ENCODE peak calls at places on chromosomes 16 and 17, in eight cellular contexts. One of them, this sample, is unnamed.

GRCh38 chr17:32010114-32010513 is 2.9 kb downstream of the LRRC37B start:
- DNase-seq in SK-N-SH: no peak
- DNase-seq in left kidney: no peak
- DNase-seq in prostate gland: no peak
- DNase-seq in anterior cingulate cortex: no peak
- DNase-seq in activated T-cell treated with anti-CD3 and anti-CD28 coated beads, Interleukin-2, amount 50 U/mL, for 72 hours: no peak
- DNase-seq in NCI-H1105: no peak
- DNase-seq in H1: no peak
- DNase-seq in this sample: no peak

GRCh38 chr17:49951362-49952080 is 17.5 kb upstream of the DLX4 start:
- DNase-seq in anterior cingulate cortex: no peak
- DNase-seq in left kidney: peak
- DNase-seq in H1: no peak
- DNase-seq in activated T-cell treated with anti-CD3 and anti-CD28 coated beads, Interleukin-2, amount 50 U/mL, for 72 hours: no peak
- DNase-seq in NCI-H1105: no peak
- DNase-seq in SK-N-SH: peak
- DNase-seq in prostate gland: no peak
- DNase-seq in this sample: no peak

GRCh38 chr16:60077791-60078280 is 1343.7 kb upstream of the GOT2 start:
- DNase-seq in left kidney: no peak
- DNase-seq in H1: no peak
- DNase-seq in anterior cingulate cortex: no peak
- DNase-seq in prostate gland: no peak
- DNase-seq in SK-N-SH: no peak
- DNase-seq in NCI-H1105: no peak
- DNase-seq in activated T-cell treated with anti-CD3 and anti-CD28 coated beads, Interleukin-2, amount 50 U/mL, for 72 hours: no peak
- DNase-seq in this sample: no peak

GRCh38 chr16:23274968-23275367 is 27.1 kb upstream of the SCNN1B start:
- DNase-seq in NCI-H1105: no peak
- DNase-seq in left kidney: no peak
- DNase-seq in H1: no peak
- DNase-seq in SK-N-SH: no peak
- DNase-seq in anterior cingulate cortex: no peak
- DNase-seq in activated T-cell treated with anti-CD3 and anti-CD28 coated beads, Interleukin-2, amount 50 U/mL, for 72 hours: no peak
- DNase-seq in prostate gland: no peak
- DNase-seq in this sample: no peak

GRCh38 chr17:8091033-8091687 is 3.6 kb upstream of the ALOX12B start:
- DNase-seq in NCI-H1105: no peak
- DNase-seq in anterior cingulate cortex: no peak
- DNase-seq in left kidney: no peak
- DNase-seq in SK-N-SH: no peak
- DNase-seq in H1: no peak
- DNase-seq in prostate gland: no peak
- DNase-seq in activated T-cell treated with anti-CD3 and anti-CD28 coated beads, Interleukin-2, amount 50 U/mL, for 72 hours: no peak
- DNase-seq in this sample: no peak

GRCh38 chr17:7932483-7932891 is 481 bp downstream of the CNTROB start:
- DNase-seq in SK-N-SH: peak
- DNase-seq in activated T-cell treated with anti-CD3 and anti-CD28 coated beads, Interleukin-2, amount 50 U/mL, for 72 hours: peak
- DNase-seq in prostate gland: no peak
- DNase-seq in left kidney: peak
- DNase-seq in H1: no peak
- DNase-seq in NCI-H1105: peak
- DNase-seq in anterior cingulate cortex: no peak
- DNase-seq in this sample: no peak

GRCh38 chr17:41836550-41837196 is 641 bp upstream of the NT5C3B start:
- DNase-seq in activated T-cell treated with anti-CD3 and anti-CD28 coated beads, Interleukin-2, amount 50 U/mL, for 72 hours: no peak
- DNase-seq in anterior cingulate cortex: no peak
- DNase-seq in SK-N-SH: no peak
- DNase-seq in left kidney: no peak
- DNase-seq in NCI-H1105: no peak
- DNase-seq in H1: no peak
- DNase-seq in prostate gland: no peak
- DNase-seq in this sample: no peak

GRCh38 chr17:7548585-7549400 is at the start of gene TNFSF12:
- DNase-seq in NCI-H1105: no peak
- DNase-seq in prostate gland: peak
- DNase-seq in H1: no peak
- DNase-seq in left kidney: peak
- DNase-seq in SK-N-SH: peak
- DNase-seq in activated T-cell treated with anti-CD3 and anti-CD28 coated beads, Interleukin-2, amount 50 U/mL, for 72 hours: peak
- DNase-seq in anterior cingulate cortex: peak
- DNase-seq in this sample: peak

GRCh38 chr16:709651-710499 is 4.3 kb upstream of the FBXL16 start:
- DNase-seq in left kidney: peak
- DNase-seq in NCI-H1105: peak
- DNase-seq in anterior cingulate cortex: peak
- DNase-seq in activated T-cell treated with anti-CD3 and anti-CD28 coated beads, Interleukin-2, amount 50 U/mL, for 72 hours: no peak
- DNase-seq in H1: no peak
- DNase-seq in prostate gland: no peak
- DNase-seq in SK-N-SH: peak
- DNase-seq in this sample: no peak

GRCh38 chr16:70775399-70775798 is 25.6 kb downstream of the VAC14 start:
- DNase-seq in left kidney: no peak
- DNase-seq in H1: no peak
- DNase-seq in anterior cingulate cortex: no peak
- DNase-seq in NCI-H1105: no peak
- DNase-seq in activated T-cell treated with anti-CD3 and anti-CD28 coated beads, Interleukin-2, amount 50 U/mL, for 72 hours: no peak
- DNase-seq in SK-N-SH: no peak
- DNase-seq in prostate gland: no peak
- DNase-seq in this sample: no peak

GRCh38 chr17:8922451-8922850 is 43.1 kb downstream of the PIK3R5 start:
- DNase-seq in anterior cingulate cortex: no peak
- DNase-seq in H1: no peak
- DNase-seq in prostate gland: no peak
- DNase-seq in SK-N-SH: no peak
- DNase-seq in NCI-H1105: no peak
- DNase-seq in left kidney: no peak
- DNase-seq in activated T-cell treated with anti-CD3 and anti-CD28 coated beads, Interleukin-2, amount 50 U/mL, for 72 hours: no peak
- DNase-seq in this sample: no peak

GRCh38 chr16:15792563-15792971 is 64.3 kb downstream of the MYH11 start:
- DNase-seq in anterior cingulate cortex: no peak
- DNase-seq in left kidney: no peak
- DNase-seq in prostate gland: no peak
- DNase-seq in NCI-H1105: no peak
- DNase-seq in activated T-cell treated with anti-CD3 and anti-CD28 coated beads, Interleukin-2, amount 50 U/mL, for 72 hours: no peak
- DNase-seq in H1: no peak
- DNase-seq in SK-N-SH: no peak
- DNase-seq in this sample: no peak

GRCh38 chr16:77112701-77113100 is 78.3 kb upstream of the MON1B start:
- DNase-seq in activated T-cell treated with anti-CD3 and anti-CD28 coated beads, Interleukin-2, amount 50 U/mL, for 72 hours: no peak
- DNase-seq in NCI-H1105: no peak
- DNase-seq in left kidney: no peak
- DNase-seq in H1: no peak
- DNase-seq in SK-N-SH: no peak
- DNase-seq in prostate gland: no peak
- DNase-seq in anterior cingulate cortex: no peak
- DNase-seq in this sample: no peak

GRCh38 chr16:11824362-11824761 is 27.0 kb downstream of the RSL1D1 start:
- DNase-seq in NCI-H1105: no peak
- DNase-seq in activated T-cell treated with anti-CD3 and anti-CD28 coated beads, Interleukin-2, amount 50 U/mL, for 72 hours: no peak
- DNase-seq in anterior cingulate cortex: no peak
- DNase-seq in left kidney: peak
- DNase-seq in H1: no peak
- DNase-seq in SK-N-SH: no peak
- DNase-seq in prostate gland: no peak
- DNase-seq in this sample: no peak

GRCh38 chr16:50939356-50939755 is 197.5 kb downstream of the CYLD start:
- DNase-seq in NCI-H1105: no peak
- DNase-seq in activated T-cell treated with anti-CD3 and anti-CD28 coated beads, Interleukin-2, amount 50 U/mL, for 72 hours: no peak
- DNase-seq in left kidney: no peak
- DNase-seq in H1: no peak
- DNase-seq in SK-N-SH: no peak
- DNase-seq in prostate gland: no peak
- DNase-seq in anterior cingulate cortex: no peak
- DNase-seq in this sample: no peak

GRCh38 chr16:58462089-58462488 is 37.9 kb upstream of the NDRG4 start:
- DNase-seq in H1: no peak
- DNase-seq in anterior cingulate cortex: no peak
- DNase-seq in SK-N-SH: no peak
- DNase-seq in NCI-H1105: no peak
- DNase-seq in prostate gland: no peak
- DNase-seq in left kidney: no peak
- DNase-seq in activated T-cell treated with anti-CD3 and anti-CD28 coated beads, Interleukin-2, amount 50 U/mL, for 72 hours: no peak
- DNase-seq in this sample: no peak

This sample was measured in natural killer cell treated with Interleukin-12 subunit alpha and Interleukin-12 subunit beta and Interleukin-15 and Interleukin-18, amount 100 ng/mL, for 72 hours.